ENCODE peak calls at places on chromosomes 13 and 19, in five cellular contexts. H, I, Q, O and S are unnamed samples.

GRCh38 chr13:72565893-72566292 is 161.5 kb downstream of the MZT1 start:
- DNase-seq in H (no peak), O (peak; percentile 30), I (peak; percentile 54), Q (peak; percentile 68), S (peak; percentile 10)

GRCh38 chr19:18708452-18709231 is 25.2 kb downstream of the CRTC1 start:
- DNase-seq in Q (no peak), O (no peak), I (no peak), H (no peak), S (no peak)

GRCh38 chr19:18117692-18118378 is 20.3 kb downstream of the MAST3 start:
- DNase-seq in O (peak; percentile 70), I (peak; percentile 74), Q (peak; percentile 95), H (peak; percentile 93), S (peak; percentile 62)

GRCh38 chr19:13152356-13152853 is 2.2 kb downstream of the IER2 start:
- DNase-seq in H (no peak), O (no peak), Q (no peak), I (no peak), S (no peak)

GRCh38 chr13:27194895-27195764 is 23.5 kb upstream of the USP12 start:
- DNase-seq in O (peak; percentile 97), Q (no peak), H (no peak), I (peak; percentile 91), S (peak; percentile 92)

GRCh38 chr13:105202384-105202783 is 1333.1 kb downstream of the EFNB2 start:
- DNase-seq in O (peak; percentile 6), Q (peak; percentile 73), I (peak; percentile 47), H (no peak), S (no peak)

GRCh38 chr13:37816276-37816675 is 53.3 kb downstream of the TRPC4 start:
- DNase-seq in O (no peak), H (no peak), Q (no peak), I (no peak), S (no peak)

GRCh38 chr19:4504874-4505569 is 13.3 kb downstream of the PLIN4 start:
- DNase-seq in Q (no peak), O (peak; percentile 49), I (no peak), H (no peak), S (no peak)

GRCh38 chr13:65342938-65343337 is 1887.2 kb downstream of the PCDH9 start:
- DNase-seq in O (no peak), I (peak; percentile 7), H (no peak), Q (no peak), S (no peak)

GRCh38 chr13:111049791-111050538 is 65.1 kb upstream of the ARHGEF7 start:
- DNase-seq in Q (peak; percentile 11), O (peak; percentile 34), H (no peak), I (peak; percentile 34), S (no peak)

GRCh38 chr13:50340566-50341287 is 325.5 kb downstream of the KCNRG start:
- DNase-seq in I (no peak), Q (peak; percentile 34), H (no peak), O (no peak), S (no peak)

GRCh38 chr19:47229674-47230121 is 1.3 kb downstream of the BBC3 start:
- DNase-seq in Q (no peak), O (peak; percentile 30), I (no peak), H (no peak), S (peak; percentile 14)

GRCh38 chr19:42351079-42351735 is 25.8 kb downstream of the MEGF8 start:
- DNase-seq in I (no peak), Q (no peak), O (no peak), H (no peak), S (no peak)

DNA sequence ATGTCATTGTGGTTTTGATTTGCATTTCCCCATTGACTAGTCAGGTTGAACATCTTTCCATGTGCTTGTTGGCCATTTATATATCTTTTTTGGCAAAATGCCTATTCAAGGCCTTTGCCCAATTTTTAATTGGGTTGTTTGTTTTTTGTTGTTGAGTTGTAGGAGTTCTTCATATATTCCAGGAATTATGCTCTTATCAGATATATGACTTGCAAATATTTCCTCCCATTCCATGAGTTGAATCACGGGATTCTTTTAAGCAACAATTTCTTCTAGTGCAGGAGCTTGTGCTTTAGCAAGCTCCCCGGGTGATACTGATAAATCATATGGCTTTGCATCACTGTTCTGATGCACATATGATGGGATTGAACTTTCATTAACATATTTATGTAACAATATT is 47.0 kb upstream of the FLT1 start:
- DNase-seq in I (no peak), Q (no peak), H (no peak), O (no peak), S (no peak)
- TF ChIP-seq CTCF in I (no peak), Q (no peak), H (no peak), O (no peak), S (no peak)

DNA sequence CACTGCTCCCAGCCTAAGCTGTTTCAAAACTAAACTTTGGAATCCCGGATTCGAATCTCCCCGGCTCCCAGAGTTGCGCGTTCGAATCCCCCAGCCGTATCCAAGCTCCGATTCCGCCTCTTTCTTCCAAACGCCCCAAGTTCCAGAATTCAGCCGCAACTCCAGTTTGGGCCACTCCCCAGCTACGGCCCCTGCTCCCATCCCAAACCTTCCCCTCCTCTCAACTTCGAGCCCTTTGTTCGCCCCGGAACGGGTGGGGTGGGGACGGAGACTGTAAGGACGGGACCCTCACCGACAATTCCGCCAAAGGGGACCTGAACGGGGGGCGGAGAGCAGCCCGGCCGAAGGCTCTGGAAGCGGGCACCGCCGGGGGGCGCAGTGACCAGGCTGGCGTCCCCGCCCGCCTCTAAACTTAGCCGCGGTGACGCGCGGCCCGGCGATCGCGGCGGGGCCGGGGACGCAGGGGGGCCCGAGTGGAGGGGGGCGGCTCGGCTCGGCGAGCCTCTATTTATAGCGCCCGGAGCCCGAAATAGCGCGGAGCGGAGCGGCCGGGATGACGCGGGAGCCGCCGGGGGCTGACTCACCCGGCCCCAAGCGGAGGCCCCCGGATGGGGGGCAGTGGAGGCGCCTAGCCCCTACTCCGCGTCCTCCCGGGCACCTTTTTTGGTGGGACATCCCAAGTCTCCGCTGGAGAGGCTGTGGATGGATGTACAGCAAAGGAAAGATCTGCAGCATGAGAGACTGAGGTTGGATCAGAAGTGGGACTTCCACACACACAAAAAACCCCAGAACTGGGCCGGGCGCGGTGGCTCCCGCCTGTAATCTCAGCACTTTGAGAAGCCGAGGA is 4.9 kb upstream of the ERCC1 start:
- DNase-seq in H (no peak), Q (peak; percentile 95), O (peak; percentile 41), I (no peak), S (no peak)
- TF ChIP-seq CTCF in H (peak; percentile 20), Q (peak; percentile 55), O (peak; percentile 14), I (peak; percentile 14), S (peak; percentile 77)

GRCh38 chr19:35088514-35088913 is 27.1 kb upstream of the FXYD3 start:
- DNase-seq in O (peak; percentile 68), I (peak; percentile 90), H (no peak), Q (no peak), S (peak; percentile 87)
- TF ChIP-seq CTCF in O (no peak), I (no peak), H (no peak), Q (no peak), S (peak; percentile 22)

GRCh38 chr19:33192010-33192409 is 2.1 kb upstream of the LRP3 start:
- DNase-seq in I (no peak), H (no peak), O (no peak), Q (no peak), S (no peak)
- TF ChIP-seq CTCF in I (no peak), H (no peak), O (peak; percentile 26), Q (peak; percentile 28), S (peak; percentile 57)

GRCh38 chr13:77696863-77697207 is 652 bp upstream of the SLAIN1 start:
- DNase-seq in Q (no peak), H (no peak), I (no peak), O (no peak), S (no peak)
- TF ChIP-seq CTCF in Q (no peak), H (no peak), I (no peak), O (no peak), S (no peak)

GRCh38 chr19:6241680-6242079 is 38.1 kb downstream of the MLLT1 start:
- DNase-seq in H (no peak), Q (no peak), O (no peak), I (no peak), S (no peak)
- TF ChIP-seq CTCF in H (no peak), Q (no peak), O (no peak), I (no peak), S (no peak)

GRCh38 chr13:20354722-20355121 is 122.6 kb upstream of the GJB6 start:
- DNase-seq in Q (no peak), I (no peak), O (no peak), H (no peak), S (no peak)

GRCh38 chr13:20351279-20352022 is 119.3 kb upstream of the GJB6 start:
- DNase-seq in Q (no peak), H (no peak), O (peak; percentile 81), I (peak; percentile 82), S (peak; percentile 59)

GRCh38 chr13:20356437-20356836 is 124.3 kb upstream of the GJB6 start:
- DNase-seq in I (no peak), Q (peak; percentile 47), O (no peak), H (no peak), S (no peak)

GRCh38 chr13:20350819-20351218 is 118.7 kb upstream of the GJB6 start:
- DNase-seq in H (no peak), I (peak; percentile 89), Q (no peak), O (no peak), S (no peak)

DNA sequence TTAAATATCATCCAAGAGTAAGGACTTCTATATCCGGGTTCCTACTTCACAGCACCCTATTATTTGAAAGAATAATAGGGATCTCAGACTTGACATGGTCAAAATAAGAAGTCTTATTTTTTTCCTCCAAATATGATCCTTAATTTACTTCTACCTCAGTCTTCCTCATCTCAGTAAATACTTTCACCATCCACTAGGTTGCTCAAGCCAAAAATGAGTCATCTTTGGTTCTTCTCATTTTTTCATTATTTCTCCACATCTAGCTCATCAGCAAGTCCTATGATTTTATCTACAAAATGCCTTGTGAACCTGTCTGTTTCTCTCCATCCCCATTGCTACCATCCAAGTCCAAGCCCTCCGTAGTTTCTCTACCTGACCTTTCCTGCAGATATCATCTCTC is 121.9 kb upstream of the GJB6 start:
- DNase-seq in I (peak; percentile 76), Q (no peak), H (no peak), O (peak; percentile 80), S (peak; percentile 57)
- TF ChIP-seq CTCF in I (peak; percentile 32), Q (peak; percentile 26), H (no peak), O (peak; percentile 35), S (peak; percentile 58)

GRCh38 chr19:49556412-49557398 is 23.7 kb downstream of the NOSIP start:
- DNase-seq in H (no peak), Q (peak; percentile 11), O (peak; percentile 30), I (no peak), S (no peak)
- TF ChIP-seq CTCF in H (no peak), Q (no peak), O (no peak), I (no peak), S (no peak)

GRCh38 chr19:57527136-57527881 is at the start of gene ZNF549:
- DNase-seq in O (peak; percentile 88), H (peak; percentile 91), Q (peak; percentile 95), I (peak; percentile 97), S (peak; percentile 90)
- TF ChIP-seq CTCF in O (no peak), H (no peak), Q (no peak), I (no peak), S (no peak)